ENCODE peak calls at places on chromosomes 16 and 17, in seven cellular contexts. Z is H1, E is HCT116, G is SK-N-SH, L is K562, X is HepG2, U is GM12878. S is an unnamed sample.
A peak's percentile ranks its signal among the peaks of the same experiment; 100 is the strongest.

GRCh38 chr17:10121971-10122707 is 76.3 kb downstream of the GAS7 start:
- DNase-seq in Z (no peak), E (no peak), G (no peak), L (no peak), X (no peak), U (peak; percentile 19), S (no peak)

GRCh38 chr16:53434436-53435065 is at the start of gene RBL2:
- DNase-seq in Z (peak; percentile 89), E (no peak), G (peak; percentile 91), L (peak; percentile 63), X (peak; percentile 25), U (no peak), S (peak; percentile 27)

GRCh38 chr17:1491406-1492248 is 859 bp downstream of the MYO1C start:
- DNase-seq in Z (peak; percentile 53), E (no peak), G (peak; percentile 96), L (peak; percentile 68), X (no peak), U (no peak), S (peak; percentile 69)

GRCh38 chr16:83356266-83356665 is 451.5 kb upstream of the HSBP1 start:
- DNase-seq in Z (no peak), E (peak; percentile 29), G (peak; percentile 43), L (peak; percentile 57), X (peak; percentile 56), U (no peak), S (peak; percentile 76)

GRCh38 chr17:70276931-70277330 is 107.6 kb downstream of the KCNJ2 start:
- DNase-seq in Z (no peak), E (no peak), G (no peak), L (no peak), X (no peak), U (no peak), S (no peak)

GRCh38 chr16:22317001-22317530 is 19.9 kb downstream of the POLR3E start:
- DNase-seq in Z (no peak), E (no peak), G (no peak), L (no peak), X (no peak), U (no peak), S (no peak)

GRCh38 chr17:67054608-67055007 is 10.3 kb downstream of the CACNG1 start:
- DNase-seq in Z (no peak), E (no peak), G (no peak), L (no peak), X (no peak), U (no peak), S (no peak)

GRCh38 chr16:19130852-19131808 is 17.4 kb downstream of the ITPRIPL2 start:
- DNase-seq in Z (no peak), E (no peak), G (no peak), L (peak; percentile 42), X (no peak), U (no peak), S (no peak)

GRCh38 chr16:15621889-15622288 is 21.1 kb downstream of the MARF1 start:
- DNase-seq in Z (no peak), E (no peak), G (no peak), L (no peak), X (no peak), U (no peak), S (no peak)

GRCh38 chr17:36534117-36534880 is at the start of gene MYO19:
- DNase-seq in Z (peak; percentile 86), E (peak; percentile 67), G (peak; percentile 81), L (peak; percentile 90), X (peak; percentile 62), U (peak; percentile 24), S (peak; percentile 90)

GRCh38 chr17:36934759-36935630 is 2.3 kb upstream of the LHX1 start:
- DNase-seq in Z (peak; percentile 85), E (no peak), G (peak; percentile 84), L (peak; percentile 43), X (no peak), U (no peak), S (no peak)

GRCh38 chr16:55263271-55264250 is 60.4 kb upstream of the IRX6 start:
- DNase-seq in Z (no peak), E (no peak), G (peak; percentile 42), L (no peak), X (no peak), U (no peak), S (no peak)

GRCh38 chr16:27759301-27759871 is 209.4 kb downstream of the KATNIP start:
- DNase-seq in Z (no peak), E (no peak), G (no peak), L (no peak), X (no peak), U (no peak), S (no peak)

GRCh38 chr17:13503526-13503925 is 98.2 kb downstream of the HS3ST3A1 start:
- DNase-seq in Z (no peak), E (no peak), G (no peak), L (no peak), X (no peak), U (no peak), S (no peak)

GRCh38 chr16:1026057-1026783 is 44.6 kb downstream of the SOX8 start:
- DNase-seq in Z (no peak), E (no peak), G (no peak), L (no peak), X (no peak), U (no peak), S (no peak)

GRCh38 chr16:55035037-55035436 is 104.4 kb downstream of the IRX5 start:
- DNase-seq in Z (peak; percentile 92), E (peak; percentile 19), G (peak; percentile 73), L (peak; percentile 63), X (peak; percentile 29), U (no peak), S (peak; percentile 62)

GRCh38 chr16:67594956-67595355 is 32.6 kb downstream of the CTCF start:
- DNase-seq in Z (no peak), E (no peak), G (no peak), L (peak; percentile 16), X (no peak), U (no peak), S (no peak)
- TF ChIP-seq JUND in Z (no peak), E (no peak), G (no peak), L (no peak), X (no peak), U (no peak), S (no peak)

DNA sequence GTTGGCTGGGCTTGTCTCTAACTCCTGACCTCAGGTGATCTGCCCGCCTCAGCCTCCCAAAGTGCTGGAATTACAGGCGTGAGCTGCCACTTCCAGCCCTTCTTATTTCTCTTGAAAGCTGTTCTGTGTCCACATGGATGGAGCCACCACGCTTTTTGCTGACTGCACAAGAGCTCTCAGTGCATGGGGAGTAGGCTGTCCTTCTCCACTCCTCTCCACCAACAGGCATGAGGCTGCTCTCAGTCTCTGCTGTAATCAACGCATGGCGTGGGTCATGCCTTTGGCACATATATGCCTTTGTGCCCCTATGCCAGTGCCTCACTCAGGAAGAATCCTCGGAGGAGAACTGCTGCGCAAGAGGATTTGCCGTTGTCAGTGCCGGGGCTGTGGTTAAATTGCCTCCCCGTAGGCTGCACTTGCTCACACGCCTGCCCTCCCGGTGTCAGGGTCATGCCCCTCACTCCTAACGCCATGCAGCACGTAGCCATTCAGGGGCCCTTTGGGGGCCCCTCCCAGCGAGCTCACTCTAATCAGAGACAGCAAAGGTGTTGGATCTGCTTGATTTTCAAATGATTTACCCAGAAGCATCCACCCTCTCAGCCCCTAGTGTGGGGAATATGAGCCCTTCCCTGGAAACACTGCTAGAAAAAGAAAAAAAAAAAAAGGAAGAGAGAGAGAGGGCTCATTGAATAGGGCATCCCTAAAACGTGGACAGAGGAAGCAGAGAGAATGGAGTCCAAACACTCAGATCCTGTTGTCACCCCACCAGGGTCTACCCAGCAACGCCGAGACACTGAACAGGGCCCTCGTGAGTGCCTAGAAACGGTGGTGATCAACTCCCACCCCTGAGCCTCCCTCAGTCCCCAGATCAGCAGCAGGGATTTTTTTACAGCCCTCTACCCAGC is 47.5 kb upstream of the ZCCHC14 start:
- DNase-seq in Z (no peak), E (no peak), G (no peak), L (no peak), X (no peak), U (no peak), S (no peak)
- TF ChIP-seq JUND in Z (no peak), E (no peak), G (no peak), L (no peak), X (no peak), U (no peak), S (no peak)

DNA sequence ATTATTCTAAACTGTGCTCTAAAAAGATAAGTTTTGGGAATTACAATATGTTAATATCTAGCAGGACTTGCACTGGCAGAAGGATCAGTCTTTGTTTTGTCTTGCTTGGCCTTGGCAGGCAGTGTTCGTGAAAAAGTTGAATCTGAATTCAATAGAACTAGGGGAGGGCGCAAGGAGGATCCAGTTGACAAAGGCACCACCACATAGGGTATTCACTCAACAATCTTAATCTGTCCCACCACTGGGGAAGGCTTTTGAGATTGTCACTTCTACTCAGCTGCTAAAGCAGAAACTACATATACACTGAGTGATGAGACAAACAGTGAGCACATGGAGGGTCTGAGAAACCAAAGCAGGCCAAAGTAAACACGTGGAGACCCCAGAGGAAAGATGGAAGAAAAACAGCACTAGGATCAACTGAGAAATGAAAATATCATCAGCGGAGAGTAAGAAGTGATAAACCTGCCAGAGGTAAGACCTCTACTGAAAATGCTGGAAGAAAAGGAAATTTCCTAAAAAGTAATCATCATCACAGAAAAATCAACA is 2.4 kb downstream of the AMFR start:
- DNase-seq in Z (no peak), E (no peak), G (no peak), L (peak; percentile 38), X (no peak), U (no peak), S (no peak)
- TF ChIP-seq JUND in Z (no peak), E (no peak), G (no peak), L (no peak), X (no peak), U (no peak), S (no peak)

GRCh38 chr17:48052956-48053757 is 5.0 kb downstream of the NFE2L1 start:
- DNase-seq in Z (no peak), E (no peak), G (peak; percentile 80), L (peak; percentile 57), X (peak; percentile 77), U (no peak), S (no peak)
- TF ChIP-seq JUND in Z (no peak), E (no peak), G (no peak), L (no peak), X (no peak), U (no peak), S (no peak)

GRCh38 chr17:75845058-75845711 is 981 bp upstream of the UNC13D start:
- DNase-seq in Z (peak; percentile 87), E (peak; percentile 96), G (peak; percentile 93), L (peak; percentile 98), X (peak; percentile 86), U (peak; percentile 81), S (peak; percentile 99)

GRCh38 chr17:75847595-75848522 is 3.7 kb upstream of the UNC13D start:
- DNase-seq in Z (no peak), E (no peak), G (no peak), L (no peak), X (no peak), U (no peak), S (no peak)

GRCh38 chr17:75844530-75845057 is 390 bp upstream of the UNC13D start:
- DNase-seq in Z (no peak), E (peak; percentile 85), G (peak; percentile 83), L (peak; percentile 81), X (peak; percentile 64), U (no peak), S (peak; percentile 98)

GRCh38 chr17:75846701-75847594 is 2.7 kb upstream of the UNC13D start:
- DNase-seq in Z (no peak), E (no peak), G (no peak), L (no peak), X (peak; percentile 95), U (no peak), S (no peak)

GRCh38 chr17:75845933-75846700 is 1.9 kb upstream of the UNC13D start:
- DNase-seq in Z (no peak), E (no peak), G (no peak), L (no peak), X (no peak), U (no peak), S (no peak)
- TF ChIP-seq JUND in Z (no peak), E (no peak), G (no peak), L (no peak), X (no peak), U (no peak), S (no peak)

S was measured in T47D.